ENCODE peak calls at places on chromosomes 4 and X, in eight cellular contexts. Y is GM10248; N is NCI-H748 treated with DMSO at 0.1 percent for 48 hours; J is activated naive CD4-positive, alpha-beta T cell; C is hypothalamus; K is colonic mucosa; F is ecto neural progenitor cell; A is activated CD8-positive, alpha-beta memory T cell treated with anti-CD3 and anti-CD28 coated beads for 24 hours. G is an unnamed sample.

GRCh38 chr4:142365386-142365785 is 480.7 kb downstream of the INPP4B start:
- DNase-seq in C (no peak), F (no peak), Y (no peak), A (no peak), J (no peak), N (no peak), K (no peak), G (no peak)

GRCh38 chr4:14652522-14652921 is 349.8 kb upstream of the CPEB2 start:
- DNase-seq in K (no peak), J (no peak), F (no peak), C (no peak), A (no peak), Y (no peak), N (no peak), G (no peak)

GRCh38 chr4:86564795-86565194 is 29.3 kb upstream of the PTPN13 start:
- DNase-seq in Y (no peak), N (no peak), C (no peak), F (no peak), A (no peak), K (no peak), J (no peak), G (no peak)

GRCh38 chrX:136159615-136160025 is 12.3 kb downstream of the FHL1 start:
- DNase-seq in Y (no peak), N (no peak), A (no peak), F (no peak), C (no peak), K (no peak), J (no peak), G (no peak)

GRCh38 chrX:151609222-151609621 is 45.7 kb downstream of the PASD1 start:
- DNase-seq in K (no peak), Y (no peak), C (no peak), J (no peak), N (no peak), F (no peak), A (no peak), G (no peak)

GRCh38 chrX:129097668-129098067 is 425.6 kb downstream of the SMARCA1 start:
- DNase-seq in K (no peak), Y (no peak), F (no peak), A (no peak), J (no peak), C (no peak), N (no peak), G (no peak)

GRCh38 chrX:11555759-11556158 is 110.0 kb downstream of the ARHGAP6 start:
- DNase-seq in Y (no peak), A (no peak), J (no peak), F (no peak), K (no peak), C (no peak), N (no peak), G (no peak)

GRCh38 chrX:124332481-124333424 is at the start of gene TEX13D:
- DNase-seq in A (no peak), K (no peak), Y (no peak), C (no peak), N (no peak), F (no peak), J (no peak), G (no peak)

GRCh38 chrX:43949669-43950068 is 23.5 kb downstream of the NDP start:
- DNase-seq in N (no peak), A (peak; percentile 67), F (peak; percentile 63), J (no peak), K (no peak), Y (no peak), C (peak; percentile 43), G (peak; percentile 12)

GRCh38 chr4:523601-524000 is 24.6 kb downstream of the PIGG start:
- DNase-seq in C (no peak), A (no peak), Y (no peak), F (no peak), N (no peak), J (no peak), K (no peak), G (no peak)

GRCh38 chr4:141329174-141329569 is 108.5 kb downstream of the ZNF330 start:
- DNase-seq in F (no peak), A (no peak), J (no peak), N (no peak), Y (no peak), C (no peak), K (no peak), G (no peak)

GRCh38 chr4:89410687-89411086 is 103.1 kb upstream of the GPRIN3 start:
- DNase-seq in J (no peak), K (no peak), N (no peak), A (no peak), Y (no peak), F (no peak), C (no peak), G (no peak)

GRCh38 chr4:162461952-162462351 is 298.2 kb upstream of the FSTL5 start:
- DNase-seq in Y (no peak), K (no peak), N (peak; percentile 24), J (no peak), F (no peak), C (no peak), A (no peak), G (peak; percentile 2)

GRCh38 chr4:16225681-16225995 is 633 bp downstream of the TAPT1 start:
- DNase-seq in Y (no peak), J (no peak), N (no peak), F (no peak), C (no peak), A (no peak), K (no peak), G (no peak)

GRCh38 chrX:120736989-120737388 is 107.1 kb upstream of the C1GALT1C1 start:
- DNase-seq in F (no peak), K (no peak), C (no peak), N (no peak), Y (no peak), A (no peak), J (no peak), G (no peak)

GRCh38 chrX:121876316-121876715 is 828.9 kb downstream of the GLUD2 start:
- DNase-seq in F (no peak), N (no peak), C (no peak), K (no peak), A (no peak), J (no peak), Y (no peak), G (no peak)

GRCh38 chrX:104641176-104641575 is 75.2 kb downstream of the IL1RAPL2 start:
- DNase-seq in C (no peak), A (no peak), J (no peak), Y (no peak), F (no peak), N (no peak), K (no peak), G (no peak)

G was measured in NCI-H1105 treated with DMSO at 0.1 percent for 48 hours.